ENCODE peak calls at places on chromosomes 2 and 18, in six cellular contexts. E is HepG2, Q is endothelial cell of umbilical vein, V is A549, W is K562, R is GM12878. H is an unnamed sample.

GRCh38 chr2:102895386-102895785 is 133.6 kb downstream of the TMEM182 start:
- DNase-seq in R (no peak), Q (no peak), V (no peak), E (no peak), W (peak), H (peak)

GRCh38 chr2:222805591-222806304 is 55.1 kb upstream of the ACSL3 start:
- DNase-seq in Q (no peak), E (peak), R (no peak), V (no peak), W (peak), H (peak)

GRCh38 chr2:145677371-145677770 is 1157.5 kb upstream of the ZEB2 start:
- DNase-seq in R (no peak), V (no peak), Q (no peak), W (no peak), E (no peak), H (no peak)

GRCh38 chr2:185291035-185291647 is 447.5 kb upstream of the FSIP2 start:
- DNase-seq in Q (peak), R (no peak), W (no peak), V (peak), E (peak), H (peak)

GRCh38 chr2:220707261-220707660 is 864.8 kb downstream of the EPHA4 start:
- DNase-seq in R (no peak), V (no peak), E (no peak), W (no peak), Q (no peak), H (no peak)

GRCh38 chr2:106054880-106055655 is 139.0 kb downstream of the UXS1 start:
- DNase-seq in V (no peak), W (no peak), Q (no peak), R (no peak), E (no peak), H (no peak)

GRCh38 chr2:126963390-126963789 is 64.7 kb downstream of the TEX51 start:
- DNase-seq in Q (no peak), E (no peak), R (no peak), W (no peak), V (no peak), H (no peak)

GRCh38 chr18:48622911-48623431 is 84.1 kb downstream of the CTIF start:
- DNase-seq in V (no peak), R (no peak), W (no peak), Q (no peak), E (no peak), H (no peak)

GRCh38 chr2:44936715-44937687 is 4.5 kb upstream of the SIX3 start:
- DNase-seq in R (no peak), V (no peak), W (no peak), Q (no peak), E (no peak), H (peak)

GRCh38 chr2:20061940-20062339 is 10.5 kb upstream of the LAPTM4A start:
- DNase-seq in W (no peak), V (no peak), R (no peak), E (no peak), Q (no peak), H (no peak)

GRCh38 chr18:46716827-46717226 is 40.0 kb downstream of the ST8SIA5 start:
- DNase-seq in V (no peak), W (no peak), Q (no peak), E (no peak), R (no peak), H (no peak)

GRCh38 chr2:126656311-126657145 is 570 bp downstream of the GYPC start:
- DNase-seq in V (no peak), E (no peak), R (no peak), Q (no peak), W (peak), H (peak)

GRCh38 chr2:4673025-4673489 is 969.7 kb downstream of the DCDC2C start:
- DNase-seq in E (peak), W (peak), V (peak), R (no peak), Q (no peak), H (peak)

GRCh38 chr18:24514439-24514838 is 54.0 kb downstream of the HRH4 start:
- DNase-seq in E (peak), V (peak), Q (peak), W (peak), R (no peak), H (peak)

GRCh38 chr2:16149349-16150243 is 209.2 kb downstream of the MYCN start:
- DNase-seq in W (no peak), V (no peak), E (no peak), R (no peak), Q (no peak), H (no peak)

GRCh38 chr2:236935656-236936445 is 149.8 kb upstream of the COPS8 start:
- DNase-seq in Q (no peak), V (no peak), W (no peak), E (no peak), R (no peak), H (no peak)

GRCh38 chr2:204680576-204680975 is 135.3 kb downstream of the PARD3B start:
- DNase-seq in V (no peak), W (no peak), Q (no peak), E (no peak), R (no peak), H (no peak)

GRCh38 chr18:1253825-1254224 is 349.2 kb downstream of the ADCYAP1 start:
- DNase-seq in W (no peak), Q (no peak), E (no peak), V (no peak), R (no peak), H (no peak)

GRCh38 chr2:84116132-84116531 is 342.9 kb downstream of the SUCLG1 start:
- DNase-seq in E (no peak), R (no peak), W (no peak), V (no peak), Q (no peak), H (no peak)

GRCh38 chr2:101473911-101474751 is 781 bp downstream of the RFX8 start:
- DNase-seq in Q (no peak), E (no peak), V (no peak), W (no peak), R (no peak), H (peak)

GRCh38 chr18:8516391-8517250 is 92.6 kb upstream of the RAB12 start:
- DNase-seq in V (no peak), E (no peak), R (no peak), W (no peak), Q (no peak), H (no peak)

GRCh38 chr2:143193121-143193520 is 63.9 kb downstream of the ARHGAP15 start:
- DNase-seq in V (no peak), R (no peak), W (no peak), Q (no peak), E (no peak), H (no peak)

GRCh38 chr2:57549642-57550102 is 496.9 kb upstream of the VRK2 start:
- DNase-seq in V (peak), R (peak), E (no peak), W (no peak), Q (no peak), H (peak)

GRCh38 chr2:47299555-47299954 is 103.4 kb upstream of the MSH2 start:
- DNase-seq in W (peak), R (no peak), Q (no peak), V (peak), E (no peak), H (peak)

GRCh38 chr18:78980777-78981651 is 1.4 kb downstream of the SALL3 start:
- DNase-seq in R (no peak), W (no peak), E (no peak), Q (no peak), V (no peak), H (no peak)

GRCh38 chr2:98564541-98565164 is 43.7 kb downstream of the COA5 start:
- DNase-seq in E (peak), W (no peak), R (no peak), Q (no peak), V (no peak), H (no peak)

GRCh38 chr2:238483656-238484055 is 56.9 kb downstream of the ASB1 start:
- DNase-seq in V (no peak), Q (no peak), E (no peak), R (no peak), W (no peak), H (no peak)

GRCh38 chr2:100418563-100418962 is 1.1 kb upstream of the CHST10 start:
- DNase-seq in E (peak), R (no peak), V (peak), W (no peak), Q (no peak), H (no peak)

GRCh38 chr2:105517814-105518705 is 119.2 kb upstream of the FHL2 start:
- DNase-seq in Q (peak), E (no peak), W (no peak), V (no peak), R (no peak), H (no peak)

GRCh38 chr2:237790353-237790752 is 8.2 kb upstream of the RBM44 start:
- DNase-seq in Q (peak), R (no peak), E (no peak), V (no peak), W (no peak), H (no peak)

GRCh38 chr2:241235396-241235795 is 46.9 kb downstream of the ANO7 start:
- DNase-seq in E (no peak), R (no peak), W (no peak), Q (no peak), V (no peak), H (no peak)

GRCh38 chr2:241232736-241233575 is 44.5 kb downstream of the ANO7 start:
- DNase-seq in E (no peak), R (no peak), V (no peak), Q (no peak), W (no peak), H (no peak)

GRCh38 chr2:241234962-241235361 is 46.5 kb downstream of the ANO7 start:
- DNase-seq in Q (no peak), V (no peak), E (no peak), R (no peak), W (no peak), H (no peak)

GRCh38 chr2:241235859-241236593 is 47.5 kb downstream of the ANO7 start:
- DNase-seq in Q (no peak), V (no peak), W (no peak), R (no peak), E (no peak), H (no peak)

DNA sequence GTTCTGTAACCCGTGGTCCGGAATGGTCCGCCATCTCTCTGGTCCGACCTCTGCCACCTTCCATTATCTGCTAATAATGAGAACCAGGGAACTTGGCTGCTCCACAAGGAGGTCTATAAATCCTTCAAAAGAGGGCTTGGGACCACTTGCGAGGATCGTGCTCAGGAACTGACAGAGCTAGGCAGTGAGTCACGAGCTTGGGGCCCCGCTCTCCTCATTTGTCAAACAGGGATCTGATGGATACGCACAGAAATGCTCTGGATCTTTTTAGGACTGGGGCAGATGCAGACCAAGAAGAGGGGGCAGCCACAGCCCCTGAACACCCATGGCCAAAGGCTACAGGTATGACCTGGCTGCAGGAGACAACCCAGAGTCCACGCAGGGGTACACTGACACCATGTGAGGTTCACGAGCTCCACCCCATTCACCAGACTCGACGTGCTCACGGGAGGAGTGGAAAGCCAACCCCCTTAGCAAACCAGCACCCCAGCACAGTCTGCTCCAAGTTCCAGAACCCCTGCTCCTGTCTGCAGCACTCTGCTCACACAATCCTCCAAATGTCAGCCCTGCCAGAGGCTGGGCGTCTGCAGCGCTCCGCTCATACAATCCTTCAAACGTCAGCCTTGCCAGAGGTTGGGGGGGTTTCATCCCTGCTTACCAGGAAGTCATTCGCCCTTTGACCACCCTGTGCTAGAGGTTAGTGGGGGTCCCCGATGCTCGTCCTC is 45.8 kb downstream of the ANO7 start:
- DNase-seq in Q (no peak), E (no peak), W (no peak), R (no peak), V (no peak), H (no peak)
- TF ChIP-seq POLR2A in Q (no peak), E (peak), W (no peak), R (peak), V (no peak), H (no peak)

DNA sequence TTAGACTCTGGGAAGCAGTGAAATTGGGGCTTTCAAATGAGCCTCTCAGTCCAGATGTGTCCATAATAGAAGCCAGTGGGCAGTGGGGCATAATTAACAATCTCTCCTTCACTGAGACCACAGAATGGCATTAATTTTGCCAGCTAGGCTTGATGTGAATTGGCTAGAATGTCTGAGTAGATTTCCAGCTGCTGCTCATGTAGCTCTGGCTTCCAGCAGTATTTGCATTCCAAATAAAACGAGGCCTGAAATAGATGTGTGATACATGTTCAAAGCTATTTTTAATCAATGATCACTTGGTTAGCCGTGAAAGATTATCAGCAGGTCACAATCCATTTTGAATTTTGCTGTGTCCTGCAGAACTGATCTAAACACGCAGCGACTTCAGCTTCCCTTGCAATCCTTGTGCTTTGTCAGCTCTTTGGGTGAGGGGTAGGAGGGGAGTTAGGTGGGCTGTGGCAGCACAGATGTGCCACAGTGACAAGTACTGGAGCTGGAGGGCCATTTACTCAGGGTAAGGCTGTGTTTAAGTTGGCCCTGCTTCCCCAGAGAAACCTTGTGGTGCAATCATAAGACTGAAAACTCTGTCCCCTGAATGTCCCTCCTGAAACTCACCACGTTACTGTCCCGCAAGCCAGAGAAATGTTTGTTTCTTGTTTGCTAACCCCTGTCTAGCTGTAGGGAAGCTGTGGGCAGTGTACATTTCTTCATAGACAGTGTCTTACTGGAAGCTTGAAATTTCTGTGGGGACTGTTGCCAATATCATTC is 56.8 kb upstream of the TMEM178A start:
- DNase-seq in V (no peak), W (no peak), R (no peak), E (no peak), Q (no peak), H (peak)
- TF ChIP-seq MYC in V (no peak), W (no peak), R (no peak), E (no peak), Q (no peak), H (no peak)

GRCh38 chr18:35950628-35950982 is 21.9 kb upstream of the RMP24 start:
- DNase-seq in W (no peak), E (no peak), R (no peak), Q (no peak), V (no peak), H (no peak)
- TF ChIP-seq CTCF in W (no peak), E (no peak), R (no peak), Q (no peak), V (no peak), H (no peak)

DNA sequence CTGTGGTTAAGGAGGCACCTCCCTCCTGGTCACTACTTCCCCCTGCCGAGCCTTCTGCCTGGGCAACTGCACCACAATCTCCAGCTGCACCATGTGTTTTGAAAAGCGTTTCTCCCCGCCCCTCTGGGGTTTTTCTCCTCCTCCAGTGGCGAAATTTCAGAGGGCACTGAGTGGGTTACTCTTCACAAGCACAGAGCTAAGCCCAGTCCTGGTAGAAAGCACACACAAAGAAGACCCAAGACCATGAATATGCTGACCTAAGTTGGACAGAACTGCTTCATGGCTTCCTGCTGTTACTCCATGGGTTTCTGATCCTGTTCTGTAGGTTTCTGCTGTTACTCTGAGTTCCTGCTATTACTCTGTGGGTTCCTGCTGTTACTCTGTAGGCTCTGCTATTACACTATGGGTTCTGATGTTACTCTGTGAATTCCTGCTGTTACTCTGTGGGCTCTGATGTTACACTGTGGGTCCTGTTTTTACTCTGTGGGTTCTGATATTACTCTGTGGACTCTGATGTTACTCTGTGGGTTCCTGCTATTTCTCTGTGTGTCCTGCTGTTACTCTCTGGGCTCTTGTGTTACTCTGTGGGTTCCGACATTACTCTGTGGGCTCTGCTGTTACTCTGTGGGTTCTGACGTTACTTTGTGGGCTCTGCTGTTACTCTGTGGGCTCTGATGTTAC is 216.6 kb downstream of the RTP5 start:
- DNase-seq in R (peak), W (no peak), Q (no peak), V (no peak), E (peak), H (peak)
- TF ChIP-seq POLR2A in R (no peak), W (no peak), Q (no peak), V (no peak), E (peak), H (peak)